ENCODE peak calls at places on chromosome 13, in four cellular contexts. P is HepG2, I is H1, T is K562. F is an unnamed sample.

GRCh38 chr13:25253702-25254101 is 33.6 kb downstream of the MTMR6 start:
- DNase-seq in I (no peak), P (peak), T (no peak), F (no peak)

GRCh38 chr13:97700306-97700848 is 253.1 kb upstream of the IPO5 start:
- DNase-seq in P (no peak), T (no peak), I (no peak), F (no peak)

GRCh38 chr13:113577881-113578435 is 6.6 kb upstream of the TFDP1 start:
- DNase-seq in T (no peak), I (no peak), P (no peak), F (no peak)

GRCh38 chr13:48400820-48401219 is 12.1 kb downstream of the LPAR6 start:
- DNase-seq in P (no peak), T (no peak), I (no peak), F (no peak)

GRCh38 chr13:94389544-94390351 is 89.7 kb downstream of the DCT start:
- DNase-seq in P (no peak), T (no peak), I (no peak), F (no peak)

GRCh38 chr13:113598481-113598880 is 13.9 kb downstream of the TFDP1 start:
- DNase-seq in I (no peak), P (no peak), T (no peak), F (no peak)

GRCh38 chr13:35531551-35531950 is 55.1 kb upstream of the MAB21L1 start:
- DNase-seq in T (no peak), I (no peak), P (no peak), F (no peak)

GRCh38 chr13:44688652-44689051 is 112.5 kb upstream of the TSC22D1 start:
- DNase-seq in T (no peak), I (no peak), P (no peak), F (no peak)

GRCh38 chr13:76380436-76381065 is 505.7 kb downstream of the KCTD12 start:
- DNase-seq in I (no peak), T (no peak), P (no peak), F (no peak)

GRCh38 chr13:94481966-94482365 is 2.5 kb upstream of the DCT start:
- DNase-seq in I (no peak), P (peak), T (no peak), F (no peak)

GRCh38 chr13:99982021-99982740 is 597 bp downstream of the ZIC2 start:
- DNase-seq in I (no peak), P (no peak), T (peak), F (no peak)

GRCh38 chr13:69077267-69077666 is 1030.4 kb upstream of the ATXN8OS start:
- DNase-seq in T (no peak), I (no peak), P (no peak), F (no peak)

GRCh38 chr13:48333976-48334375 is 30.4 kb downstream of the RB1 start:
- DNase-seq in T (no peak), I (no peak), P (no peak), F (no peak)

GRCh38 chr13:99161512-99161911 is 39.1 kb upstream of the UBAC2 start:
- DNase-seq in T (no peak), I (no peak), P (no peak), F (no peak)

GRCh38 chr13:52665325-52665724 is 12.7 kb downstream of the SUGT1 start:
- DNase-seq in P (peak), I (no peak), T (peak), F (peak)

GRCh38 chr13:101736551-101736950 is 284.1 kb downstream of the ITGBL1 start:
- DNase-seq in I (no peak), P (no peak), T (no peak), F (no peak)

GRCh38 chr13:99975626-99976025 is 4.1 kb upstream of the ZIC5 start:
- DNase-seq in T (no peak), P (no peak), I (peak), F (no peak)

GRCh38 chr13:72774019-72774418 is 7.7 kb downstream of the DIS3 start:
- DNase-seq in T (no peak), I (no peak), P (no peak), F (no peak)

GRCh38 chr13:99617474-99618255 is 116.4 kb downstream of the TM9SF2 start:
- DNase-seq in I (peak), P (peak), T (peak), F (peak)

GRCh38 chr13:19060311-19061002 is 121.2 kb downstream of the TUBA3C start:
- DNase-seq in I (no peak), T (no peak), P (no peak), F (no peak)

GRCh38 chr13:73717632-73718031 is 416.6 kb downstream of the KLF12 start:
- DNase-seq in T (no peak), I (no peak), P (no peak), F (no peak)

GRCh38 chr13:34412817-34413365 is 529.2 kb upstream of the NBEA start:
- DNase-seq in T (no peak), P (no peak), I (no peak), F (no peak)

GRCh38 chr13:95624020-95624419 is 20.5 kb downstream of the DZIP1 start:
- DNase-seq in P (peak), T (peak), I (peak), F (peak)

GRCh38 chr13:113552079-113552478 is 32.5 kb upstream of the TFDP1 start:
- DNase-seq in T (no peak), I (peak), P (no peak), F (no peak)

GRCh38 chr13:107518780-107519179 is 696.6 kb downstream of the LIG4 start:
- DNase-seq in I (no peak), T (no peak), P (no peak), F (no peak)

GRCh38 chr13:28794370-28794769 is 25.8 kb upstream of the MTUS2 start:
- DNase-seq in I (no peak), T (no peak), P (peak), F (no peak)
- TF ChIP-seq YY1 in I (no peak), T (no peak), P (no peak), F (no peak)

GRCh38 chr13:91383836-91384235 is 14.6 kb upstream of the GPC5 start:
- DNase-seq in T (no peak), I (no peak), P (no peak), F (no peak)

GRCh38 chr13:91384891-91385290 is 13.5 kb upstream of the GPC5 start:
- DNase-seq in I (no peak), P (no peak), T (no peak), F (no peak)

GRCh38 chr13:91389186-91389585 is 9.2 kb upstream of the GPC5 start:
- DNase-seq in P (no peak), I (no peak), T (no peak), F (no peak)
- TF ChIP-seq FOSL1 in P (no peak), I (no peak), T (no peak), F (no peak)

GRCh38 chr13:50220938-50221337 is 205.7 kb downstream of the KCNRG start:
- DNase-seq in P (no peak), I (no peak), T (no peak), F (no peak)

GRCh38 chr13:50225188-50226155 is 210.2 kb downstream of the KCNRG start:
- DNase-seq in P (peak), T (no peak), I (no peak), F (no peak)

GRCh38 chr13:50224534-50224933 is 209.3 kb downstream of the KCNRG start:
- DNase-seq in T (no peak), P (no peak), I (no peak), F (no peak)

GRCh38 chr13:50219743-50220142 is 204.5 kb downstream of the KCNRG start:
- DNase-seq in P (no peak), T (no peak), I (no peak), F (no peak)

GRCh38 chr13:50222569-50223332 is 207.5 kb downstream of the KCNRG start:
- DNase-seq in T (no peak), P (no peak), I (no peak), F (no peak)
- H3K4me3 ChIP-seq in T (no peak), P (no peak), I (no peak), F (no peak)

GRCh38 chr13:40317980-40318327 is 348.5 kb downstream of the FOXO1 start:
- DNase-seq in T (no peak), P (no peak), I (no peak), F (no peak)
- TF ChIP-seq YY1 in T (no peak), P (no peak), I (no peak), F (no peak)

GRCh38 chr13:112451512-112452379 is 75.6 kb downstream of the SPACA7 start:
- DNase-seq in T (no peak), P (no peak), I (peak), F (no peak)
- TF ChIP-seq FOSL1 in T (no peak), P (no peak), I (no peak), F (no peak)

GRCh38 chr13:110024646-110024980 is 238.2 kb upstream of the IRS2 start:
- DNase-seq in T (no peak), P (no peak), I (no peak), F (no peak)

GRCh38 chr13:110030394-110030928 is 244.1 kb upstream of the IRS2 start:
- DNase-seq in I (no peak), P (no peak), T (no peak), F (no peak)

GRCh38 chr13:110027470-110028240 is 241.3 kb upstream of the IRS2 start:
- DNase-seq in T (no peak), P (no peak), I (no peak), F (no peak)

GRCh38 chr13:110028838-110029621 is 242.6 kb upstream of the IRS2 start:
- DNase-seq in T (no peak), P (no peak), I (no peak), F (no peak)

GRCh38 chr13:110028311-110028710 is 241.9 kb upstream of the IRS2 start:
- DNase-seq in P (no peak), I (no peak), T (no peak), F (no peak)
- H3K4me3 ChIP-seq in P (no peak), I (no peak), T (no peak), F (no peak)

F was measured in HCT116.